ENCODE peak calls at places on chromosomes 6 and 20, in nine cellular contexts. H, Q, E, Z, T, P, L, K and M are unnamed samples.

GRCh38 chr6:51147756-51148155 is 329.1 kb downstream of the TFAP2B start:
- DNase-seq in T (no peak), L (no peak), H (no peak), E (no peak), K (no peak), P (no peak), Z (no peak), Q (no peak), M (no peak)

GRCh38 chr6:42979523-42980177 is 669 bp upstream of the PEX6 start:
- DNase-seq in H (no peak), E (no peak), K (no peak), Q (no peak), P (no peak), Z (no peak), T (no peak), L (no peak), M (no peak)

GRCh38 chr6:161393839-161394364 is 120.0 kb upstream of the AGPAT4 start:
- DNase-seq in L (peak), Z (peak), E (peak), H (peak), K (no peak), T (peak), P (peak), Q (peak), M (no peak)

GRCh38 chr6:123808556-123808955 is 4.9 kb downstream of the NKAIN2 start:
- DNase-seq in H (no peak), Z (no peak), Q (peak), L (no peak), T (no peak), P (no peak), E (peak), K (no peak), M (no peak)

GRCh38 chr20:40563296-40563950 is 125.6 kb downstream of the MAFB start:
- DNase-seq in Z (no peak), L (no peak), Q (no peak), H (no peak), P (peak), E (no peak), K (peak), T (no peak), M (no peak)

GRCh38 chr6:13407709-13408695 is 79.4 kb downstream of the GFOD1 start:
- DNase-seq in Z (no peak), L (no peak), P (no peak), H (no peak), T (no peak), E (peak), Q (no peak), K (peak), M (no peak)

GRCh38 chr6:47009583-47009982 is 32.5 kb downstream of the ADGRF1 start:
- DNase-seq in H (no peak), T (no peak), Q (peak), K (no peak), L (no peak), P (no peak), Z (no peak), E (no peak), M (no peak)

GRCh38 chr6:44561832-44562496 is 174.5 kb downstream of the CDC5L start:
- DNase-seq in H (no peak), E (no peak), Q (no peak), T (no peak), P (no peak), Z (no peak), L (no peak), K (no peak), M (no peak)

GRCh38 chr20:31907046-31907445 is 36.6 kb downstream of the TTLL9 start:
- DNase-seq in K (no peak), L (no peak), E (no peak), Q (no peak), P (no peak), Z (no peak), H (no peak), T (no peak), M (no peak)

GRCh38 chr6:165818200-165818599 is 155.2 kb upstream of the PDE10A start:
- DNase-seq in K (no peak), P (no peak), L (no peak), Z (no peak), E (no peak), T (no peak), H (no peak), Q (peak), M (no peak)

GRCh38 chr6:53042112-53042511 is 23.1 kb upstream of the FBXO9 start:
- DNase-seq in L (no peak), Q (no peak), K (no peak), Z (no peak), T (no peak), P (no peak), H (no peak), E (no peak), M (no peak)

GRCh38 chr20:47230811-47231256 is 125.7 kb downstream of the ZMYND8 start:
- DNase-seq in Q (no peak), P (no peak), E (no peak), T (no peak), H (no peak), Z (no peak), L (no peak), K (no peak), M (no peak)

GRCh38 chr20:53444386-53444785 is 149.3 kb downstream of the ZNF217 start:
- DNase-seq in L (no peak), Q (no peak), T (no peak), E (no peak), P (no peak), K (no peak), Z (no peak), H (no peak), M (no peak)

GRCh38 chr6:21228411-21228810 is 365.1 kb upstream of the SOX4 start:
- DNase-seq in T (no peak), L (no peak), P (no peak), K (no peak), Z (no peak), H (no peak), E (no peak), Q (no peak), M (no peak)

GRCh38 chr6:15332441-15332840 is 86.6 kb downstream of the JARID2 start:
- DNase-seq in H (no peak), T (no peak), Q (no peak), P (no peak), L (no peak), Z (no peak), E (no peak), K (no peak), M (no peak)

GRCh38 chr20:17849111-17849900 is 119.3 kb downstream of the SNX5 start:
- DNase-seq in K (no peak), E (no peak), Q (no peak), H (no peak), Z (no peak), P (no peak), L (no peak), T (no peak), M (no peak)

GRCh38 chr20:46269372-46269771 is 38.9 kb downstream of the CDH22 start:
- DNase-seq in H (no peak), P (no peak), Z (no peak), Q (no peak), K (no peak), L (no peak), T (no peak), E (no peak), M (no peak)

GRCh38 chr20:17449039-17449438 is 82.1 kb downstream of the BFSP1 start:
- DNase-seq in Q (no peak), T (no peak), Z (no peak), H (no peak), E (no peak), K (no peak), P (no peak), L (no peak), M (no peak)

GRCh38 chr6:93341900-93342613 is 77.3 kb downstream of the EPHA7 start:
- DNase-seq in H (no peak), K (no peak), Q (no peak), L (no peak), P (no peak), Z (no peak), E (no peak), T (no peak), M (no peak)

GRCh38 chr6:117728626-117729025 is 53.4 kb downstream of the NUS1 start:
- DNase-seq in E (no peak), Z (no peak), L (no peak), P (no peak), H (no peak), Q (no peak), T (no peak), K (no peak), M (no peak)

GRCh38 chr6:35415065-35415880 is 36.9 kb upstream of the FANCE start:
- DNase-seq in L (no peak), Z (peak), Q (peak), H (peak), T (peak), P (peak), K (peak), E (peak), M (no peak)

GRCh38 chr6:154479388-154480143 is 30.9 kb downstream of the CNKSR3 start:
- DNase-seq in Q (no peak), K (no peak), T (no peak), L (no peak), H (no peak), E (no peak), P (no peak), Z (no peak), M (no peak)

GRCh38 chr6:61755739-61756138 is 530.3 kb downstream of the KHDRBS2 start:
- DNase-seq in P (no peak), H (no peak), K (no peak), T (no peak), Q (no peak), Z (no peak), E (no peak), L (no peak), M (no peak)

GRCh38 chr6:37137881-37138568 is 31.9 kb upstream of the PIM1 start:
- DNase-seq in Z (no peak), L (no peak), K (no peak), P (no peak), T (peak), Q (no peak), H (no peak), E (no peak), M (no peak)

GRCh38 chr6:17988422-17988944 is 1.0 kb upstream of the KIF13A start:
- DNase-seq in P (no peak), H (no peak), T (no peak), E (no peak), Z (no peak), L (no peak), K (no peak), Q (no peak), M (no peak)